ENCODE peak calls at places on chromosomes 5 and 9, in four cellular contexts. T is transverse colon, S is spleen, B is HL-60. C is an unnamed sample.

GRCh38 chr5:22892441-22892840 is 39.3 kb upstream of the CDH12 start:
- DNase-seq in B (no peak), S (no peak), T (no peak), C (no peak)

GRCh38 chr9:69044226-69045219 is 9.0 kb downstream of the FXN start:
- DNase-seq in S (no peak), T (no peak), B (no peak), C (no peak)

GRCh38 chr9:36976371-36977030 is 57.6 kb downstream of the PAX5 start:
- DNase-seq in B (no peak), S (no peak), T (no peak), C (no peak)

GRCh38 chr5:129135633-129136032 is 41.1 kb downstream of the ISOC1 start:
- DNase-seq in B (no peak), S (no peak), T (no peak), C (no peak)

GRCh38 chr9:34253460-34253837 is 74.6 kb downstream of the UBAP1 start:
- DNase-seq in S (no peak), B (no peak), T (no peak), C (no peak)

GRCh38 chr5:31496301-31496700 is 35.6 kb downstream of the DROSHA start:
- DNase-seq in S (no peak), T (no peak), B (no peak), C (no peak)

GRCh38 chr5:66805514-66806430 is 209.6 kb downstream of the MAST4 start:
- DNase-seq in T (no peak), S (no peak), B (no peak), C (no peak)

GRCh38 chr9:125851971-125852370 is 104.8 kb downstream of the PBX3 start:
- DNase-seq in S (no peak), T (no peak), B (no peak), C (no peak)

GRCh38 chr5:133705331-133705730 is 93.0 kb upstream of the FSTL4 start:
- DNase-seq in T (no peak), S (peak), B (no peak), C (no peak)

GRCh38 chr9:83142389-83142788 is 79.4 kb upstream of the RASEF start:
- DNase-seq in S (no peak), B (no peak), T (no peak), C (no peak)

GRCh38 chr9:77019010-77019809 is at the start of gene FOXB2:
- DNase-seq in S (no peak), B (no peak), T (no peak), C (peak)

GRCh38 chr9:71683598-71684235 is 84.6 kb downstream of the CEMIP2 start:
- DNase-seq in B (no peak), T (no peak), S (no peak), C (no peak)

GRCh38 chr9:131441441-131441840 is 47.6 kb downstream of the PRRC2B start:
- DNase-seq in T (no peak), S (peak), B (no peak), C (no peak)

GRCh38 chr5:116778015-116778414 is 203.4 kb upstream of the SEMA6A start:
- DNase-seq in T (no peak), S (no peak), B (no peak), C (no peak)

GRCh38 chr5:96538831-96539250 is 105.8 kb upstream of the PCSK1 start:
- DNase-seq in B (no peak), S (no peak), T (no peak), C (no peak)

GRCh38 chr9:110995511-110996340 is 42.5 kb downstream of the LPAR1 start:
- DNase-seq in T (no peak), B (no peak), S (no peak), C (no peak)

GRCh38 chr5:23026252-23027170 is 173.4 kb upstream of the CDH12 start:
- DNase-seq in T (no peak), S (no peak), B (no peak), C (no peak)

GRCh38 chr5:73120222-73121108 is at the start of gene TMEM171:
- DNase-seq in T (peak), B (no peak), S (peak), C (no peak)

GRCh38 chr9:115687356-115687755 is 466.2 kb upstream of the PAPPA start:
- DNase-seq in B (no peak), S (no peak), T (no peak), C (no peak)

GRCh38 chr5:158549306-158549705 is 550.4 kb downstream of the EBF1 start:
- DNase-seq in B (no peak), T (no peak), S (no peak), C (no peak)

GRCh38 chr5:178080618-178081410 is 32.5 kb upstream of the N4BP3 start:
- DNase-seq in T (no peak), B (no peak), S (no peak), C (no peak)

GRCh38 chr5:83802686-83803085 is 82.0 kb upstream of the HAPLN1 start:
- DNase-seq in S (no peak), T (no peak), B (no peak), C (no peak)

GRCh38 chr5:146562461-146562860 is 46.5 kb upstream of the GPR151 start:
- DNase-seq in T (no peak), S (no peak), B (no peak), C (no peak)

GRCh38 chr5:128084228-128085167 is 932 bp downstream of the SLC12A2 start:
- DNase-seq in B (no peak), S (peak), T (peak), C (no peak)

GRCh38 chr5:178114325-178115135 is 1.2 kb downstream of the N4BP3 start:
- DNase-seq in T (peak), S (peak), B (no peak), C (no peak)

GRCh38 chr9:5269249-5269715 is 35.2 kb downstream of the RLN2 start:
- DNase-seq in B (no peak), S (no peak), T (no peak), C (no peak)

GRCh38 chr9:101705135-101705661 is 33.2 kb downstream of the GRIN3A start:
- DNase-seq in B (no peak), T (peak), S (peak), C (no peak)

DNA sequence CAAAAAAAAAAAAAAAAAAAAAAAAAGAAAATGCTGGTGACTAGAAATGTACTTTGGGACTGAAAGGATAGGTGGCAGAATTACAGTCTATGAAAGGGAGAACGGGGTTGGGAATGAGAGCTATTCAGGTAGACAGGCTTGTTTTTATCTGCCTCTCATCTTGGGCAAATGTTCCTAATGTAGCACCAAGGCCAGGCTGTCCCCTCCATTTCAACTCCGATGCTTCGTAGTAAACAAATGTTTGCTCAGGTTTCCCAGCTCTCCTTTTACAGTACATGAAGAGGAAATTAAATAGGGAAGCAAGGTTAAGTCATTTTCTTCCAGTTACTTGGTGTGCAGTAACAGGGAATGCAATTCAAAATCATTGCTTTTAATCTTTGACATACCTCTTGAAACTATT is 4.4 kb upstream of the BASP1 start:
- DNase-seq in T (no peak), B (no peak), S (no peak), C (no peak)
- TF ChIP-seq POLR2AphosphoS5 in T (no peak), B (no peak), S (no peak), C (no peak)

GRCh38 chr9:35683323-35683722 is 6.4 kb downstream of the TPM2 start:
- DNase-seq in B (no peak), T (no peak), S (peak), C (no peak)
- H3K27ac ChIP-seq in B (no peak), T (peak), S (no peak), C (peak)

GRCh38 chr5:52794519-52794918 is 6.8 kb downstream of the ITGA1 start:
- DNase-seq in T (no peak), S (no peak), B (no peak), C (no peak)
- TF ChIP-seq POLR2AphosphoS5 in T (peak), S (no peak), B (no peak), C (no peak)

GRCh38 chr5:79183617-79184016 is 52.3 kb upstream of the JMY start:
- DNase-seq in S (no peak), B (no peak), T (no peak), C (no peak)

GRCh38 chr5:79186021-79186420 is 49.9 kb upstream of the JMY start:
- DNase-seq in S (no peak), T (no peak), B (no peak), C (no peak)

GRCh38 chr5:79181419-79182022 is 54.4 kb upstream of the JMY start:
- DNase-seq in S (no peak), B (no peak), T (no peak), C (no peak)

GRCh38 chr5:79183011-79183410 is 52.9 kb upstream of the JMY start:
- DNase-seq in T (no peak), B (no peak), S (no peak), C (no peak)

GRCh38 chr5:79182141-79182540 is 53.8 kb upstream of the JMY start:
- DNase-seq in T (no peak), S (no peak), B (no peak), C (no peak)
- H3K27ac ChIP-seq in T (peak), S (no peak), B (no peak), C (peak)

GRCh38 chr5:179828756-179829421 is 8.2 kb downstream of the SQSTM1 start:
- DNase-seq in B (no peak), T (no peak), S (no peak), C (no peak)
- TF ChIP-seq POLR2AphosphoS5 in B (no peak), T (no peak), S (peak), C (no peak)

GRCh38 chr5:1636981-1637638 is 113.3 kb upstream of the LPCAT1 start:
- DNase-seq in S (peak), B (no peak), T (no peak), C (no peak)
- H3K27ac ChIP-seq in S (no peak), B (no peak), T (no peak), C (no peak)

GRCh38 chr9:127568971-127569818 is 42.9 kb upstream of the STXBP1 start:
- DNase-seq in T (peak), B (no peak), S (peak), C (peak)

GRCh38 chr9:127566351-127567001 is 45.6 kb upstream of the STXBP1 start:
- DNase-seq in S (no peak), T (peak), B (no peak), C (no peak)

GRCh38 chr9:127567898-127568617 is 44.0 kb upstream of the STXBP1 start:
- DNase-seq in S (peak), B (no peak), T (peak), C (no peak)

GRCh38 chr9:127568618-127568970 is 43.5 kb upstream of the STXBP1 start:
- DNase-seq in T (no peak), S (no peak), B (no peak), C (no peak)

GRCh38 chr9:127567119-127567897 is 44.8 kb upstream of the STXBP1 start:
- DNase-seq in T (peak), S (no peak), B (no peak), C (no peak)
- TF ChIP-seq POLR2AphosphoS5 in T (peak), S (peak), B (no peak), C (peak)

GRCh38 chr9:113154936-113155335 is 4.1 kb downstream of the SLC31A2 start:
- DNase-seq in S (no peak), T (no peak), B (peak), C (no peak)
- H3K27ac ChIP-seq in S (peak), T (no peak), B (peak), C (peak)

DNA sequence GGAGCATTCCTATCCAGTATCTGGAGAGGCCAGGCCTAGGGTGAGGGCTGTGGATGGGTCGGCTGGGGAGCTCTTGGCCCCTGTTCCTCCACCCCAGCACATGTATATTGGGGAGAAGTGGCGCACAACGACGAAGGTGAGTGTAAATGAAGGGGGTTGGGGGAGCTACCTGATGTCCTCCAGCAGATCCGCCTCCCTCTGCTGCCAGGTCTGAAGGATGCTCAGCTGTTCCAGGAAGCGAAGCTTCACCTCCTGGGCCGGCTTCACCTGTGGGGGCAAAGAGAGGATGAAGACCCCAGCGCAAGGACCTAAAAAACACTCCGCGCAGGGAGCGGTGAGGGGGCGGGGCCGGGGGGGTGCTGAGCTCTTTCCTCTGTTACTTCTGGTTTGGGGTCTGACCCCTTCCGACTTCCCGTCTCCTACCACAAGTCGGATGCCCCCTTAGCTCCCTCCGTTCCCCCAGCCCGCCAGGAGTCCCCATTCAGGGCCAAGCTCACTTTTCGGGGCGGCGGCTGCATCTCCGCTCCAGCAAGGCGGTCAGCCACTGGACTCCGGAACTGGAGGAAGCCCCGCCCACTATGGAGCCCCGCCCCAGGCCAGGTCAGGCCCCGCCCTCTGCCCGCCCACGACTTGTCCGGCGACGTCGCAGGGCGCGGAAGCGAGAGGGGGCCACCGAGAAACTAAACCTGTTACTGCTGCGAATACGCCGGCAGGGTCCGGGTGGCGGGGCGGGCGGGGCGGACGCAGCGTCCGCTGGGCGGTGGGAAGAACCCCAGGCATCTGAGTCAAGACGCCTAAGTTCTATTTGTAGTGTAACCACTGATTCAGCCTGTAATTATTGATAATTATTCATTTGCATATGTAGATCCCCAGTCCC is at the start of gene FCHSD1:
- DNase-seq in B (peak), S (peak), T (peak), C (peak)
- TF ChIP-seq POLR2AphosphoS5 in B (no peak), S (peak), T (peak), C (peak)